ENCODE peak calls at places on chromosomes 16 and 17, in seven cellular contexts. S is AG04450; P is ELR; Z is left ventricle myocardium inferior; H is activated naive CD4-positive, alpha-beta T cell treated with anti-CD3 and anti-CD28 coated beads, Interleukin-2, amount 50 U/mL, for 72 hours; Y is EL; V is non-pigmented ciliary epithelial cell. W is an unnamed sample.
A peak's percentile ranks its signal among the peaks of the same experiment; 100 is the strongest.

GRCh38 chr16:26111900-26112299 is 420.1 kb downstream of the HS3ST4 start:
- DNase-seq in S (no peak), P (no peak), Z (no peak), H (no peak), Y (no peak), V (no peak), W (no peak)

GRCh38 chr16:73142069-73142880 is 94.3 kb upstream of the ZFHX3 start:
- DNase-seq in S (no peak), P (no peak), Z (no peak), H (no peak), Y (no peak), V (no peak), W (no peak)

GRCh38 chr17:79852748-79853147 is 13.5 kb upstream of the CBX4 start:
- DNase-seq in S (no peak), P (peak; percentile 41), Z (no peak), H (no peak), Y (peak; percentile 32), V (no peak), W (no peak)

GRCh38 chr17:28743243-28744103 is at the start of gene TRAF4:
- DNase-seq in S (no peak), P (peak; percentile 90), Z (peak; percentile 79), H (peak; percentile 80), Y (peak; percentile 92), V (peak; percentile 78), W (peak; percentile 70)

GRCh38 chr17:82287849-82288601 is 14.5 kb upstream of the CSNK1D start:
- DNase-seq in S (peak; percentile 48), P (peak; percentile 93), Z (peak; percentile 83), H (no peak), Y (peak; percentile 86), V (no peak), W (peak; percentile 75)

GRCh38 chr16:7888421-7888820 is 555.8 kb downstream of the RBFOX1 start:
- DNase-seq in S (no peak), P (no peak), Z (no peak), H (no peak), Y (no peak), V (no peak), W (no peak)

GRCh38 chr16:78455861-78456260 is 356.4 kb downstream of the WWOX start:
- DNase-seq in S (no peak), P (no peak), Z (no peak), H (no peak), Y (no peak), V (no peak), W (no peak)

GRCh38 chr17:7383742-7384488 is 3.0 kb downstream of the TNK1 start:
- DNase-seq in S (no peak), P (peak; percentile 24), Z (peak; percentile 32), H (peak; percentile 80), Y (peak; percentile 38), V (no peak), W (no peak)

GRCh38 chr17:76266244-76266938 is 1.2 kb downstream of the UBALD2 start:
- DNase-seq in S (no peak), P (peak; percentile 74), Z (no peak), H (no peak), Y (peak; percentile 45), V (no peak), W (no peak)